ENCODE peak calls at places on chromosomes 4 and X, in five cellular contexts. S is right lobe of liver, N is choroid plexus epithelial cell, F is stomach, I is fibroblast of lung. J is an unnamed sample.

GRCh38 chr4:68498413-68499007 is 51.2 kb downstream of the TMPRSS11E start:
- DNase-seq in I (peak), N (peak), S (peak), F (peak), J (peak)

GRCh38 chr4:13541720-13542576 is 2.4 kb downstream of the NKX3-2 start:
- DNase-seq in I (no peak), F (no peak), S (peak), N (no peak), J (no peak)

GRCh38 chr4:48093949-48094550 is 40.0 kb downstream of the TXK start:
- DNase-seq in S (no peak), I (no peak), F (no peak), N (peak), J (no peak)

GRCh38 chr4:38804654-38805295 is at the start of gene TLR1:
- DNase-seq in N (peak), F (no peak), I (peak), S (no peak), J (peak)

GRCh38 chrX:87664381-87664780 is 146.8 kb downstream of the KLHL4 start:
- DNase-seq in F (no peak), N (peak), I (peak), S (no peak), J (peak)

GRCh38 chr4:8269535-8270417 is at the start of gene HTRA3:
- DNase-seq in S (no peak), F (peak), I (peak), N (peak), J (no peak)

GRCh38 chr4:142331646-142332045 is 514.5 kb downstream of the INPP4B start:
- DNase-seq in F (no peak), N (peak), I (peak), S (no peak), J (peak)

GRCh38 chr4:111696505-111696904 is 448.7 kb upstream of the FAM241A start:
- DNase-seq in F (no peak), N (no peak), S (no peak), I (no peak), J (no peak)

GRCh38 chr4:13597141-13597540 is 30.4 kb downstream of the BOD1L1 start:
- DNase-seq in S (no peak), N (peak), F (no peak), I (no peak), J (no peak)

GRCh38 chr4:82360298-82361177 is 13.3 kb downstream of the HNRNPD start:
- DNase-seq in F (no peak), S (no peak), N (peak), I (peak), J (peak)

GRCh38 chr4:161926033-161926828 is 237.6 kb downstream of the FSTL5 start:
- DNase-seq in I (no peak), N (peak), F (no peak), S (no peak), J (no peak)

GRCh38 chr4:41877020-41877796 is 58.0 kb upstream of the TMEM33 start:
- DNase-seq in I (no peak), N (no peak), S (peak), F (no peak), J (no peak)

GRCh38 chr4:82500106-82500738 is 61.6 kb downstream of the TMEM150C start:
- DNase-seq in N (no peak), S (no peak), I (peak), F (no peak), J (peak)

GRCh38 chr4:105991726-105992125 is 96.5 kb downstream of the NPNT start:
- DNase-seq in S (no peak), N (no peak), F (no peak), I (no peak), J (no peak)

GRCh38 chr4:113659127-113659526 is 102.4 kb downstream of the CAMK2D start:
- DNase-seq in S (no peak), N (no peak), I (no peak), F (no peak), J (no peak)

GRCh38 chr4:188245651-188246050 is 106.4 kb downstream of the TRIML1 start:
- DNase-seq in I (no peak), F (no peak), N (no peak), S (no peak), J (no peak)

GRCh38 chr4:38461342-38461741 is 202.7 kb upstream of the KLF3 start:
- DNase-seq in F (no peak), N (peak), S (no peak), I (peak), J (peak)

GRCh38 chrX:480861-481417 is 94.2 kb upstream of the PPP2R3B start:
- DNase-seq in S (no peak), F (no peak), N (no peak), I (no peak), J (no peak)

GRCh38 chrX:37867509-37868153 is 20.3 kb upstream of the DYNLT3 start:
- DNase-seq in S (no peak), F (no peak), N (no peak), I (no peak), J (no peak)

GRCh38 chr4:156710571-156711195 is 260.9 kb downstream of the PDGFC start:
- DNase-seq in I (no peak), F (no peak), N (no peak), S (no peak), J (peak)

GRCh38 chr4:105712766-105713165 is 4.2 kb downstream of the GSTCD start:
- DNase-seq in F (no peak), N (no peak), I (peak), S (no peak), J (peak)

GRCh38 chr4:52574036-52574435 is 85.1 kb downstream of the USP46 start:
- DNase-seq in F (no peak), N (no peak), I (no peak), S (no peak), J (no peak)

GRCh38 chr4:186621959-186622553 is 66.7 kb upstream of the MTNR1A start:
- DNase-seq in N (peak), S (no peak), I (peak), F (no peak), J (peak)

DNA sequence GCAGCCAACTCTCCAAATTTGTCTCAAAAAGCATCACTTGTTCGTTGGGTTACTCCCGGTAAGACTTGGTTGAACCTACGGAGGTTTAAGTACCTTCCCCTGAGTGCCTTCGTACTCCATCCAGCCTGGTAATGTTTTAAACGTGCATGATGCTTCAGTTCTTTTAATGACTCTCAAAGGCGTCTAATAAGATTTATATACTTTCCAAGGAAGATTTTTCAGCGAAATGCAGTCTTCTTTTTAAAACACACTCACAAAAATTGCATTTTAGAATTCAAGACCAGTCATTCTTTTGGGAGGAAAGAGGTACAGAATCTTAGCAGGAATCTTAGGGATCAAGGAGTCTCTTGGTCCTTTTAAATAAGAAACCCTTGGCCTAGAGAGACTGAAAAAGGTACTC is 430 bp upstream of the TRPC3 start:
- DNase-seq in F (no peak), N (no peak), I (no peak), S (no peak), J (no peak)
- H3K4me3 ChIP-seq in F (peak), N (no peak), I (peak), S (no peak), J (no peak)

DNA sequence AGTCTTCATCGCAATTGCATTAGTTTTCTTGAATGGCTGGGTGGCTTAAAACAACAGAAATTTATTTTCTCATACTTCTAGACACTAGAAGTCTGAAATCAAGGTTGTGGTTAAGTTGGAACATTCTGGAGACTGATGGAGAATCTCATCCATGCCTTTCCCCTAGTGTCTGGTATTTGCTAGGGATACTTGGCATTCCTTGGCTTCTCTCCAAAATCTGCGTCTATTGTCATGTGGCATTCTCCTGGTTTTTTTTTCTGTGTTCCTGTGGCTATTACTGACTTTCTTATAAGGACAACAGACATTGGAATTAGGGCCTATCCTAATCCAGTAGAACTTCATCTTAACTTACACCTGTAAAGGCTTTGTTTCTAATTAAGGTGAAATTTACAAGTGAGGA is 272.8 kb upstream of the EPHA5 start:
- DNase-seq in I (no peak), S (no peak), F (no peak), N (peak), J (peak)
- TF ChIP-seq CTCF in I (no peak), S (no peak), F (no peak), N (peak), J (no peak)

GRCh38 chr4:85430226-85430625 is 44.7 kb upstream of the ARHGAP24 start:
- DNase-seq in S (no peak), F (no peak), I (no peak), N (no peak), J (no peak)

GRCh38 chr4:85431881-85432280 is 43.1 kb upstream of the ARHGAP24 start:
- DNase-seq in I (no peak), F (no peak), S (no peak), N (no peak), J (no peak)

GRCh38 chr4:85427123-85427522 is 47.8 kb upstream of the ARHGAP24 start:
- DNase-seq in I (no peak), S (no peak), N (no peak), F (no peak), J (no peak)

GRCh38 chr4:85431156-85431555 is 43.8 kb upstream of the ARHGAP24 start:
- DNase-seq in N (no peak), F (no peak), I (no peak), S (no peak), J (no peak)

GRCh38 chr4:85430697-85431096 is 44.3 kb upstream of the ARHGAP24 start:
- DNase-seq in I (no peak), F (no peak), S (no peak), N (no peak), J (no peak)
- H3K4me3 ChIP-seq in I (no peak), F (no peak), S (no peak), N (no peak), J (no peak)

DNA sequence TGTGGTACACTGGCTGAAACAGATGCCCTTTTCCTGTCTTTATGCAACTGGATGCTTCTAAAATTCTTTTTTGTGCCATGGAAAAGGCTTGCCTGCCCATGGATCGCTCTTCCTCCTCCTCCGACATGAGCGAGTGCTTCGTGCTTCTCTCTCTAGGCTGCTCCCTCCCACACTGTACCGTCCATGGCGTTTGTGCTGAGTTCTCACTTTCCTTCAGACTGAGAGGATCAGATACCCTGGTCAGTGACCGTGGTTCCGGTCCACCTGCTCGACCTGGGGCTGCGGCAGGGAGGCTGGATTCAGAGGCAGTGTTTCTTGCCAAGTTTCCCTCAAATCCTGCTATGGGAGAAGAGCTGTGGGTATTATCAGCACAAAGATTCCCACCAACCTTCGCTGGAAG is 10.2 kb upstream of the CLDN24 start:
- DNase-seq in F (no peak), S (no peak), N (no peak), I (no peak), J (no peak)
- TF ChIP-seq CTCF in F (no peak), S (no peak), N (no peak), I (no peak), J (no peak)

DNA sequence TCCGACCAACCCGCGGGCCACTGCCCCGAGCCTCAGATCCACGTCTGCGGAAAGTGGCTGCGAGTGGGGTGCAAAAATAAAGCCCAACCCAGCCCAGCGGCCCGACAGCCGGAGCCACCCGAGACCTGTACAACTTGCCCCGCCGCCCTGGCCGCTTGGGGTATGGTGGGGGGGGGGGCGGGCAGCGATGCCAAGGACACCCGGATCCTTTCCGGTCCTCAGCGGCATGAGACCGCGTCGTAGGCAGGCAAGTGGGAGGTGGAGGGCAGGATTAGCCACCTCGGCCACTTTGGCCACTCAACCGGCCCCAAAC is 1.6 kb downstream of the SLITRK4 start:
- DNase-seq in S (no peak), I (no peak), F (no peak), N (no peak), J (no peak)
- H3K4me3 ChIP-seq in S (peak), I (no peak), F (peak), N (no peak), J (no peak)

GRCh38 chrX:117985241-117985640 is 131.4 kb downstream of the KLHL13 start:
- DNase-seq in N (no peak), F (peak), I (peak), S (no peak), J (no peak)
- TF ChIP-seq CTCF in N (no peak), F (no peak), I (no peak), S (no peak), J (peak)

GRCh38 chrX:24055043-24055356 is 244 bp downstream of the EIF2S3 start:
- DNase-seq in N (no peak), F (no peak), S (no peak), I (no peak), J (no peak)
- H3K4me3 ChIP-seq in N (no peak), F (no peak), S (peak), I (no peak), J (no peak)

J was measured in fibroblast of mammary gland.